ENCODE peak calls at places on chromosomes 6 and 20, in six cellular contexts. V, I, M, Q, K and R are unnamed samples.

GRCh38 chr6:101398716-101399626 is 5.5 kb downstream of the GRIK2 start:
- DNase-seq in V (no peak), I (no peak), M (no peak), Q (no peak), K (no peak), R (no peak)

GRCh38 chr6:7848229-7848628 is 62.4 kb downstream of the TXNDC5 start:
- DNase-seq in V (no peak), I (no peak), M (no peak), Q (no peak), K (no peak), R (peak)

GRCh38 chr6:106163966-106164877 is 78.1 kb downstream of the PRDM1 start:
- DNase-seq in V (peak), I (peak), M (peak), Q (no peak), K (peak), R (peak)

GRCh38 chr6:14676084-14676483 is 558.5 kb downstream of the CD83 start:
- DNase-seq in V (no peak), I (no peak), M (peak), Q (no peak), K (no peak), R (peak)

GRCh38 chr20:8309638-8310037 is 177.6 kb downstream of the PLCB1 start:
- DNase-seq in V (no peak), I (no peak), M (peak), Q (no peak), K (no peak), R (peak)

GRCh38 chr6:149079911-149080501 is 237.5 kb upstream of the TAB2 start:
- DNase-seq in V (peak), I (no peak), M (peak), Q (peak), K (peak), R (no peak)

GRCh38 chr20:50313223-50313820 is 122.7 kb downstream of the CEBPB start:
- DNase-seq in V (no peak), I (no peak), M (peak), Q (no peak), K (no peak), R (peak)

GRCh38 chr20:44908987-44909871 is 631 bp upstream of the PABPC1L start:
- DNase-seq in V (no peak), I (no peak), M (no peak), Q (no peak), K (no peak), R (no peak)

GRCh38 chr6:15515660-15516375 is 147.0 kb downstream of the DTNBP1 start:
- DNase-seq in V (no peak), I (no peak), M (no peak), Q (no peak), K (peak), R (no peak)

GRCh38 chr6:41789390-41789724 is 1.9 kb downstream of the TOMM6 start:
- DNase-seq in V (no peak), I (no peak), M (no peak), Q (no peak), K (no peak), R (no peak)

GRCh38 chr6:138253731-138254130 is 35.4 kb upstream of the PBOV1 start:
- DNase-seq in V (no peak), I (no peak), M (no peak), Q (no peak), K (no peak), R (no peak)

GRCh38 chr20:33650753-33651561 is 11.2 kb upstream of the C20orf144 start:
- DNase-seq in V (no peak), I (no peak), M (no peak), Q (no peak), K (no peak), R (no peak)

GRCh38 chr6:22250486-22250885 is 46.4 kb downstream of the PRL start:
- DNase-seq in V (no peak), I (no peak), M (no peak), Q (no peak), K (no peak), R (peak)

GRCh38 chr20:6051505-6051904 is 2.4 kb downstream of the LRRN4 start:
- DNase-seq in V (peak), I (no peak), M (peak), Q (no peak), K (no peak), R (peak)

GRCh38 chr20:39004508-39004907 is 42.4 kb downstream of the DHX35 start:
- DNase-seq in V (no peak), I (no peak), M (no peak), Q (no peak), K (no peak), R (no peak)

GRCh38 chr20:52536841-52537400 is 345.3 kb upstream of the ZFP64 start:
- DNase-seq in V (no peak), I (no peak), M (no peak), Q (no peak), K (no peak), R (no peak)

GRCh38 chr20:52540489-52540888 is 348.9 kb upstream of the ZFP64 start:
- DNase-seq in V (no peak), I (no peak), M (no peak), Q (no peak), K (no peak), R (no peak)

GRCh38 chr20:52536040-52536439 is 344.5 kb upstream of the ZFP64 start:
- DNase-seq in V (no peak), I (no peak), M (no peak), Q (no peak), K (no peak), R (no peak)

GRCh38 chr20:52539891-52540290 is 348.3 kb upstream of the ZFP64 start:
- DNase-seq in V (no peak), I (no peak), M (no peak), Q (no peak), K (no peak), R (no peak)
- TF ChIP-seq CTCF in V (no peak), I (no peak), M (no peak), Q (no peak), K (no peak), R (no peak)

GRCh38 chr6:79672631-79673065 is 41.5 kb downstream of the SH3BGRL2 start:
- DNase-seq in V (no peak), I (no peak), M (peak), Q (no peak), K (no peak), R (peak)

GRCh38 chr6:79670789-79671188 is 39.7 kb downstream of the SH3BGRL2 start:
- DNase-seq in V (no peak), I (no peak), M (no peak), Q (no peak), K (no peak), R (no peak)

GRCh38 chr6:79673947-79674346 is 42.8 kb downstream of the SH3BGRL2 start:
- DNase-seq in V (no peak), I (no peak), M (no peak), Q (no peak), K (no peak), R (no peak)

GRCh38 chr6:79669766-79670165 is 38.6 kb downstream of the SH3BGRL2 start:
- DNase-seq in V (no peak), I (no peak), M (no peak), Q (no peak), K (no peak), R (no peak)

GRCh38 chr6:79671605-79672266 is 40.6 kb downstream of the SH3BGRL2 start:
- DNase-seq in V (no peak), I (no peak), M (peak), Q (no peak), K (peak), R (peak)
- TF ChIP-seq CTCF in V (no peak), I (no peak), M (no peak), Q (no peak), K (no peak), R (no peak)

DNA sequence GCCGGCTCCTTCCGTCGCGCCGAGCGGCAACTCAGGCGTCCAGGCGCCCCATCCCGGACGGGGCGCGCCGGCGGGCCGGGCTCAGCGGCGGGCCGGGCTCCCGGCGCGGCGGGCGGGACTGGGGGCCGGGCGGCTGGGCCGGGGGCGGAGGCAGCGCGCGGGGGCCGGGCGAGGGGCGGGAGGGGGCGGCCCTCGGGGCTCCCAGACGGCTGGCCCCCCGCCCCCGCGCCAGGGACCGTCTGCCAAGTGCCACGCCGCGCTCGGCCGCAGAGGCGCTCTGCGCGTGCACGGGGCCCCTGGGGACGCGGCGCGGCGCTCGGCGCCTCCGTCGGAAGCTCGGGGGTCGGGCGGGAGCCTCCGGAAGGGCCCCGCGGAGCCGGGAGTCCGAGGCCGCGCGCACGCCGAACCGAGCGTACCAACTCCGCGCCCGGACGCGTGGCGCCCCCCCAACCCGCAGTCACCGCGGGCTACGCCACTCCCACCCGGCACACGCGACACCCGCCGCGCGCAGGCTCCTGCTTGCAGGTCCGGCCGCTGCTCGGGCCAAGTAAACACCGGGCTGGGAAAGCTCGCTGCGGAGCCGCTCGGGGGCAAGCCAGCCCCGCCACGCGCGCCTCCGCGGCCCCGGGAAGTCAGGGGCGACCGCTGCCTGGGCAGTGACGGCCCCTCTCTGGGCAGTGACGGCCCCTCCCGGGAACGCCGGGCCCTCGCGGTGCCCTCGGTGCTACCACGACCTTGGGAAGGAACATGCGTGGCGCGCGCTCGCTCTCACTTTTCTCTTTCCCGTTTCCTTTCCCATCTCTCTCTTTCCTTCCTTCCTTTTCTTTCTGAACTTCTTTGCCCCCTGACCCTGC is at the start of gene PREX1:
- DNase-seq in V (no peak), I (peak), M (peak), Q (peak), K (peak), R (peak)
- TF ChIP-seq CTCF in V (no peak), I (no peak), M (no peak), Q (no peak), K (peak), R (no peak)

DNA sequence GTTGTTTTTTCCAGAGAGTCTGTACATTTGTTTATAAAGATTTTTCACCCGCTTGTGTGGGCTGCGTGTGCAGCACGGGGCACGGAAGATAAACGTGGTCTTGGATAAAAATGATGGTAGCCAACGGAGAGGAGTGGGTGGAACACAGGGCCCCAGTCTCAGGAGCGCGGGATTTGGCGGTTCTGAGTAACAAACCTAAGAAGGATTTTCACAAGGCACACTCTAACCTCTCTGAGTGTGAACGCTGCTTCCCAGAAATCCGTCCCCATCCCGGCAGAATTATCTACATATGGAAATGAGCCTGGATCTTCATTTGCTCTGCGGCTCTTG is 3.6 kb upstream of the BNIP5 start:
- DNase-seq in V (no peak), I (no peak), M (no peak), Q (no peak), K (no peak), R (no peak)
- TF ChIP-seq CTCF in V (no peak), I (no peak), M (no peak), Q (no peak), K (no peak), R (no peak)

DNA sequence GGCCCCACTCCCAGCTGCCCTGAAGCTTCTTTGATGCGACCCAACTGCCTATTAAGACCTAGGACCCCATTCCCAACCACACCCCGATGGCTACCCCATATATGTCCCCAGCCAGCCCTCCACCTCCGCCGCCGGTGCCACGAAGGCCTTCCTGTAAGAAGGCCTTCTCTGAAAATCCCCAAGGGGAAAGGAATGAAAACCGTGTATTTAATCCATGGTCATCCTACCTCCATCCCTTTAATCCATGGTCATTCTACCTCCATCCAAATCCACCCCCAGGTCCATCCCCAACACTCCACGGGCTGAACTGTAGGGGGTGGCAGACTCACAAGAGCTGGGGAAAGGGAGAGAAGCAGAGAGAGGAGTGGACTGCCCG is 545 bp upstream of the VSX1 start:
- DNase-seq in V (no peak), I (no peak), M (no peak), Q (no peak), K (no peak), R (no peak)
- TF ChIP-seq CTCF in V (no peak), I (no peak), M (peak), Q (no peak), K (no peak), R (peak)

GRCh38 chr20:210809-211502 is 16.1 kb upstream of the DEFB129 start:
- DNase-seq in V (no peak), I (no peak), M (no peak), Q (no peak), K (no peak), R (no peak)

GRCh38 chr20:214383-214782 is 12.7 kb upstream of the DEFB129 start:
- DNase-seq in V (no peak), I (no peak), M (no peak), Q (no peak), K (no peak), R (no peak)

DNA sequence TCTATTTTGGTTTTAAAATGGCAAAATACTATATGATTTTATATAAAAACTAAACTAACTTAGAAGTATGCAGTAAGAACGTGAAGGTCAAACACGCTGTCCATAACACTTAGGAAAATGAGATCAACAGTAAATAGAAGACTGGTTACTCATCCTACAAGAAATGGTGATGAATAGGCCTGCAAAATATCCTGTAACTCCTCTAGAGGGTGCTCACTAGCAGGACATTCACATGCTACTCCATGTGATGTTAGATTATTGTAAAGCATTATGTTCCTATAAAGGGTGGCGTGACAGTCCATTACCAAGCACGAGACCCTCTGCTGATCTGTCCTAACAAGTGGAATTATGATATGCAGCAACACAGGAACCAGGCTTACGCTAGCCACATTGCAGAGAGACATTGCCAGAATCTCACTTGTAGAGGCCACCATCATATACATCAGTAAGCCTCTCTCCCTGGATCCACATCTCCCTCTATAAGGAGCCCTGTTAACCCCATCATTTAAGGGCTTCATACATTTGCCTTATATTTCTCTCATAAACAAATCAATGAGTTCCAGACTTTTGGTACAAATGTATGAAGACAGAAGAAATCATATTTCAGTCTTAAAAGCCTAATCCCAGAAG is 18.0 kb upstream of the DEFB129 start:
- DNase-seq in V (peak), I (no peak), M (peak), Q (no peak), K (no peak), R (peak)
- TF ChIP-seq CTCF in V (peak), I (peak), M (peak), Q (peak), K (peak), R (peak)